ENCODE peak calls at places on chromosomes 7 and 10, in seven cellular contexts. I is GM12891, E is K562, Q is HepG2, V is GM12878, L is SK-N-SH, Z is H1. M is an unnamed sample.
A peak's percentile ranks its signal among the peaks of the same experiment; 100 is the strongest.

GRCh38 chr7:139744768-139745250 is 33.0 kb downstream of the HIPK2 start:
- DNase-seq in E (no peak), V (no peak), I (no peak), L (no peak), Q (no peak), Z (no peak), M (no peak)

GRCh38 chr10:8189458-8189857 is 135.0 kb downstream of the GATA3 start:
- DNase-seq in L (no peak), I (no peak), Z (no peak), V (no peak), Q (no peak), E (no peak), M (no peak)

GRCh38 chr7:101077303-101078086 is 7.8 kb upstream of the TRIM56 start:
- DNase-seq in Q (peak; percentile 48), I (peak; percentile 71), Z (peak; percentile 89), E (peak; percentile 84), V (peak; percentile 49), L (peak; percentile 88), M (peak; percentile 69)

GRCh38 chr7:65983965-65984654 is 2.1 kb upstream of the GUSB start:
- DNase-seq in L (no peak), V (no peak), Z (no peak), I (no peak), E (no peak), Q (no peak), M (no peak)

GRCh38 chr10:77374189-77374656 is 263.4 kb downstream of the KCNMA1 start:
- DNase-seq in V (no peak), Q (no peak), E (no peak), L (no peak), I (no peak), Z (no peak), M (no peak)

GRCh38 chr10:121340176-121340850 is 257.9 kb downstream of the FGFR2 start:
- DNase-seq in E (no peak), V (no peak), Z (no peak), I (no peak), L (no peak), Q (no peak), M (no peak)

GRCh38 chr7:69431626-69432025 is 166.6 kb upstream of the AUTS2 start:
- DNase-seq in V (no peak), Z (no peak), L (no peak), Q (no peak), I (no peak), E (no peak), M (no peak)

GRCh38 chr7:28125381-28126046 is 55.1 kb downstream of the JAZF1 start:
- DNase-seq in Q (no peak), E (no peak), Z (no peak), L (no peak), V (no peak), I (no peak), M (no peak)

GRCh38 chr10:117186832-117187615 is 10.3 kb upstream of the KCNK18 start:
- DNase-seq in Q (no peak), L (no peak), V (no peak), Z (no peak), E (no peak), I (no peak), M (no peak)

GRCh38 chr10:62727935-62728334 is 76.6 kb upstream of the ADO start:
- DNase-seq in I (no peak), Z (no peak), E (no peak), L (no peak), Q (no peak), V (no peak), M (no peak)

GRCh38 chr7:2666588-2667250 is 21.3 kb upstream of the AMZ1 start:
- DNase-seq in I (no peak), E (no peak), L (no peak), V (no peak), Q (no peak), Z (no peak), M (no peak)

GRCh38 chr10:8712653-8713052 is 658.2 kb downstream of the GATA3 start:
- DNase-seq in Q (no peak), E (no peak), Z (no peak), I (no peak), V (no peak), L (peak; percentile 27), M (no peak)

GRCh38 chr7:116953727-116954442 is 584 bp downstream of the ST7 start:
- DNase-seq in V (no peak), Z (peak; percentile 64), E (peak; percentile 84), I (peak; percentile 26), Q (peak; percentile 84), L (peak; percentile 92), M (peak; percentile 28)

GRCh38 chr7:79531905-79532304 is 78.4 kb upstream of the MAGI2 start:
- DNase-seq in V (no peak), I (no peak), Q (no peak), Z (no peak), E (no peak), L (no peak), M (no peak)

GRCh38 chr7:127251458-127252379 is 1.0 kb downstream of the GRM8 start:
- DNase-seq in I (peak; percentile 32), L (peak; percentile 70), E (no peak), Q (no peak), Z (no peak), V (no peak), M (peak; percentile 37)

GRCh38 chr10:130740166-130740565 is 571.4 kb downstream of the TCERG1L start:
- DNase-seq in L (no peak), V (no peak), E (no peak), I (no peak), Q (no peak), Z (no peak), M (no peak)

GRCh38 chr7:53119514-53119933 is 84.1 kb downstream of the POM121L12 start:
- DNase-seq in Q (no peak), V (no peak), E (no peak), L (no peak), Z (no peak), I (no peak), M (no peak)

GRCh38 chr7:117892821-117893220 is 19.6 kb upstream of the CTTNBP2 start:
- DNase-seq in Q (no peak), Z (no peak), E (no peak), I (no peak), L (no peak), V (no peak), M (no peak)

GRCh38 chr10:132916421-132916841 is 25.9 kb downstream of the CFAP46 start:
- DNase-seq in L (no peak), V (no peak), Z (no peak), E (no peak), Q (no peak), I (no peak), M (no peak)

GRCh38 chr10:107653832-107654287 is 489.4 kb upstream of the SORCS1 start:
- DNase-seq in Q (no peak), L (no peak), V (peak; percentile 37), E (no peak), Z (no peak), I (no peak), M (no peak)

GRCh38 chr10:107650939-107651338 is 486.4 kb upstream of the SORCS1 start:
- DNase-seq in L (no peak), V (no peak), Z (no peak), I (no peak), E (no peak), Q (no peak), M (no peak)

GRCh38 chr10:107647462-107647861 is 483.0 kb upstream of the SORCS1 start:
- DNase-seq in Z (no peak), E (no peak), L (no peak), V (no peak), I (no peak), Q (no peak), M (no peak)

DNA sequence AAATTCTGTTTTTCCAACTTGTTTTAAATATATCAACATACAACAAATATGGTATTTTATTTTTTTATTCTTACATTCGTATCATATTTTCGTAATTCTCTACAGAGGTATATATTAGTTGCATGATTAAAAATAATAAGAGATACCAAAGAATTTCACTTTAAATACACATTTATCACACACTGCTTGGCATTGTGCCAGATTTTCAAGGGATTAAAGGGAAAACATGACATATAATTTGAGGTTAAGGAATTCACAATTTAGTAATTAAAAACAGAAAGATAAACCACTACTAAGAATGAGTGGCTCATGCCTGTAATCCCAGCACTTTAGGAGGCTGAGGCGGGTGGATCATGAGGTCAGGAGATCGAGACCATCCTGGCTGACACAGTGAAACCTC is 484.7 kb upstream of the SORCS1 start:
- DNase-seq in I (no peak), V (no peak), E (no peak), Q (no peak), Z (no peak), L (no peak), M (no peak)
- TF ChIP-seq TAF1 in I (no peak), V (no peak), E (no peak), Q (no peak), Z (no peak), L (no peak), M (no peak)

DNA sequence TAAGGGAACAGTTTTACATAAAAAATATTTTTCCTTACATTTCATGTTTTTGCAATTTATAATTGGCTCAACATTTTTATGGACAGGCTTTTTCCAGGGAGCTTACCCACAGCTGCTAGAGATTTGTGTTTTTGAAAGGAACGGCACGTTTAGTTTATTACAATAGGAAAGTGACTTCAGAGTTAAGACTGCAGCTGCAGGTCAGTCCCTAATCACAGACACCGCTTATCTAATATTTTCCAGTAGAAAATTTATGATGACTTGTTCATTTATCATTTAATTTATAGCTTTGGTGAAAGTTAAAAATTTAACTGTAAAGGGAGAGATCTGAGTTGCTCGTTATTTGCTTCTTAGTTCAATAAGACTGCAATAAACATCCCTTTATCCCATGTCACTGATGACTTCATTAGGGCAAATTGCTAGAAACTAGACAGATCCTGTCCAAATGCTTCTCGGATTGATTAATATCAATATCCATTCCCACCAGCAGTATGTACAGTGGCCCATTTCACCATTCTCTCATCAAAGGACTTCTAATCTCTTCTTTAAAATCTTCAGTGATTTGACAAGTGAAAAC is 97.0 kb upstream of the ODAD2 start:
- DNase-seq in Q (no peak), L (no peak), Z (no peak), E (no peak), V (no peak), I (no peak), M (no peak)
- TF ChIP-seq TAF1 in Q (no peak), L (no peak), Z (no peak), E (no peak), V (no peak), I (no peak), M (no peak)

DNA sequence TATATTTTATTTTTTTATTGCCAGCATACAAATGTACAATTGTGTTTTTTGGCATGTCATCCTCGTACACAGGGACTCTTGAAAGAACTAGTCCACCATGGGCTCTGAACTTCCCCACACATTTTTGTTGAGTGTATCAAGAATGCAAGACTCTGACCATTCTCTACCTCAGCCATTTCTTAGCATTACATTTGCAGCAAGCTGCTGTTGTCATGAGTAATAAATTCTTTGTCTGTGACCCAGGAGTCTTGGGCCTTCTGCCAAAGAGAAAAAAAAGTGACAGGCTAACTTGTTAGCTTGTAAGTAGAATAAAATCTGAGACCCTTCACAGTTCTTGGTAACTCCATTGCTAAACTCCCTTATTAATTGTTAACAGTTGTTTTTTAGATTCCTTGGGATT is 542.3 kb upstream of the MBL2 start:
- DNase-seq in Q (no peak), L (no peak), V (no peak), I (no peak), Z (no peak), E (no peak), M (no peak)
- TF ChIP-seq TAF1 in Q (no peak), L (no peak), V (no peak), I (no peak), Z (no peak), E (no peak), M (no peak)

DNA sequence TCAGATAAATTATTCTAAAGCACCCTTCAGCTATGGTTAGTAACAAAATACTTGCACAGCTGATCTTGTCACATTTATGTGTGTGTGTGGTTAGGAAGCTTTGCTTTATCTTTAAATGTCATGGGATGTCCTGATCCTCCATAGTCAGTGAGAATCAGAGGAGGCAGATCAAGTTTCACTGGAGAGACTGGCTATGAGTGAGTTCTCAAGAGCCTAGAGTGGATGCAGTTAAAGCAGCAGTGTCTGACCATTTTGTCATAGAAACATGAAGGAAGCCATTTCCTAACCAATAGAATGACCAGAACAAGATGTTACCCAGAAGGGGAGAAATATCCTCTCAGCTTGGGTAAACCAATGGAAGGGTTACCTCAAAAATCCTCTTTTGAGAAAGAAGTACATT is 207.2 kb upstream of the DKK1 start:
- DNase-seq in E (no peak), L (no peak), Z (no peak), V (no peak), Q (no peak), I (no peak), M (no peak)
- TF ChIP-seq TAF1 in E (no peak), L (no peak), Z (no peak), V (no peak), Q (no peak), I (no peak), M (no peak)